ENCODE peak calls at places on chromosome 6, in seven cellular contexts. W, M, N, T, B, Z and Y are unnamed samples. For H3K4me1, the result is how much of the 10 kb centered on the place peaks cover.

GRCh38 chr6:55636406-55637102 is 57.6 kb upstream of the HMGCLL1 start:
- DNase-seq in B (no peak), T (no peak), M (no peak), Z (no peak), W (no peak), N (peak), Y (no peak)

GRCh38 chr6:146598785-146599405 is at the start of gene ADGB:
- DNase-seq in B (no peak), T (peak), M (peak), N (peak), Z (peak), W (peak), Y (no peak)

GRCh38 chr6:16688984-16689636 is 72.2 kb downstream of the ATXN1 start:
- DNase-seq in N (peak), M (no peak), T (no peak), B (no peak), W (no peak), Z (no peak), Y (no peak)

GRCh38 chr6:158411998-158412397 is 99.7 kb downstream of the TULP4 start:
- DNase-seq in N (no peak), Z (no peak), W (no peak), B (no peak), T (no peak), M (no peak), Y (no peak)

GRCh38 chr6:140602431-140602836 is 1228.0 kb upstream of the CITED2 start:
- DNase-seq in M (no peak), T (no peak), W (no peak), Z (no peak), N (no peak), B (no peak), Y (no peak)

GRCh38 chr6:5723905-5724691 is 282.6 kb downstream of the NRN1 start:
- DNase-seq in T (no peak), Z (no peak), M (peak), B (no peak), W (no peak), N (no peak), Y (no peak)

GRCh38 chr6:107543567-107543966 is 53.6 kb downstream of the SOBP start:
- DNase-seq in Z (no peak), B (no peak), W (no peak), T (no peak), N (no peak), M (no peak), Y (no peak)

GRCh38 chr6:125950293-125950692 is 6.3 kb upstream of the HINT3 start:
- DNase-seq in W (no peak), N (peak), M (no peak), Z (no peak), B (no peak), T (no peak), Y (no peak)

GRCh38 chr6:106614592-106615301 is 14.6 kb downstream of the RTN4IP1 start:
- DNase-seq in N (no peak), M (no peak), B (no peak), Z (no peak), W (no peak), T (no peak), Y (no peak)

GRCh38 chr6:10659697-10660348 is 34.6 kb downstream of the C6orf52 start:
- DNase-seq in N (no peak), T (peak), M (no peak), W (peak), Z (no peak), B (no peak), Y (no peak)

GRCh38 chr6:31122803-31123706 is 2.8 kb upstream of the CDSN start:
- DNase-seq in N (peak), B (no peak), Z (peak), T (no peak), W (peak), M (peak), Y (peak)

DNA sequence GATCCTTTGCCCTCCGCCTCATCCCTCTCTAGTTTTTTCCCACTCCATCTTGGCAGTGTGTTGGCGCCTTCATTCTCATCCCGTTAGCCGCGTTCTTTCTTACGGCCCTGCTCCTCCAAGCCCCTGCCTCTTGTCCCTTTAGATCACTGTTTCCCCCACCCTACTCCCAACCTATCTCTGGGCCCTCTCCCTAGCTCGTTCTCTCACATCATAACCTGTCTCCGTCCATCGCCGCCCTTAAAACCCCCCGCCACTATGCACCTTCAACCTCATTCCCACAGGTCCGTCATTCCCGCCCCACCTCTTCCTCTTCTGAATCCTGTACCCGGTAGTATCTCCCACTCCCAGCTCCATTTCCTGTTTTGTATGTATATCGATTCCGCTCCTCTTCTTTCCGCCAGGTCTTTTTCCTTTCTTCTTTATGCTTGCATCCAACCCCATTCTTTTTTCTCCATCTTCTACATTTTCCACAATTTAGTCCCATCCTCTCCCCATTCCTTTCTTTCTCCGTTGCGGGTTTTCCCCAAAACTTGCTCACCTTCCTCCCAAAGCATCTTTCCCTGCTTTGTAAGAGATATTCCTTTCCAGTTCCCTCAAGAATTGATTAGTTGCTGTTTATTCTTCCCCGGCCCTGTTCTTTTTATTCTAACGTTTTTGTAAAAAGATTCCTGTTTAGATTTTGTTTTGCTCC is 671 bp downstream of the EFHC1 start:
- DNase-seq in M (no peak), B (no peak), N (peak), W (no peak), Z (no peak), T (peak), Y (no peak)
- TF ChIP-seq POLR2A in M (no peak), B (no peak), N (no peak), W (no peak), Z (no peak), T (no peak), Y (no peak)

GRCh38 chr6:156953125-156953477 is 175.9 kb downstream of the ARID1B start:
- DNase-seq in B (no peak), W (no peak), M (no peak), Z (no peak), T (no peak), N (no peak), Y (no peak)

GRCh38 chr6:156950084-156950483 is 172.9 kb downstream of the ARID1B start:
- DNase-seq in Z (no peak), B (no peak), T (no peak), W (no peak), N (no peak), M (no peak), Y (no peak)

GRCh38 chr6:156953478-156954146 is 176.4 kb downstream of the ARID1B start:
- DNase-seq in B (no peak), N (peak), W (no peak), T (no peak), Z (no peak), M (no peak), Y (peak)

GRCh38 chr6:156954191-156954590 is 177.0 kb downstream of the ARID1B start:
- DNase-seq in B (no peak), W (no peak), M (no peak), N (peak), T (no peak), Z (no peak), Y (no peak)

DNA sequence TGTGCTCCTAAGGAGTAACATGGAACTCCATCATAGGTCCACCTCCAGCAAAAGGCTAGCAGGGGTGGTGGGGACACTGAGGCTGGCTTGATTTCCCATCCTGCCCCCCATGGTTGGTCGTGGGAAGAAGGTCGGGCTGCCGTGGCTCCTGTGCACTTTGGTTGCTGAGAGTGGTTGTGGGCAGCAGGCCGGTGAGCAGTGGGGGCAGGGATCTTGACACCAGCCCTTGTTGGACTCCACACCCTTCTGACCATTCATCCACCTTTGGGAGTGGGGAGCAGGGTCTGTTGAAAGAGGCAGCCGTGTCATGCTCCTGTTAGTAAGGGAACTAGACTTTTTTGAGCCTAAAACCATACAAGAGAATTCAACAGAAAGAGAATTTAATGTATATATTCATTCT is 175.2 kb downstream of the ARID1B start:
- DNase-seq in W (no peak), B (no peak), N (no peak), Z (no peak), T (no peak), M (no peak), Y (no peak)
- H3K4me1 ChIP-seq in W (half or more), B (under half), N (under half), Z (under half), T (under half), M (under half), Y (under half)

GRCh38 chr6:48994811-48995210 is 468.2 kb downstream of the MMUT start:
- DNase-seq in T (no peak), B (no peak), M (no peak), N (no peak), W (no peak), Z (no peak), Y (no peak)
- TF ChIP-seq CTCF in T (peak), B (no peak), M (no peak), N (no peak), W (no peak), Z (no peak), Y (no peak)

GRCh38 chr6:159701413-159701999 is 8.5 kb upstream of the SOD2 start:
- DNase-seq in Z (no peak), T (no peak), B (no peak), M (no peak), W (no peak), N (peak), Y (peak)
- TF ChIP-seq POLR2A in Z (no peak), T (no peak), B (no peak), M (no peak), W (no peak), N (no peak), Y (no peak)

GRCh38 chr6:38027685-38028373 is 208.3 kb downstream of the ZFAND3 start:
- DNase-seq in W (no peak), B (no peak), M (no peak), Z (no peak), N (no peak), T (no peak), Y (no peak)

GRCh38 chr6:38035478-38035877 is 216.0 kb downstream of the ZFAND3 start:
- DNase-seq in T (no peak), N (no peak), M (no peak), W (no peak), B (no peak), Z (no peak), Y (no peak)

GRCh38 chr6:38034269-38034914 is 214.9 kb downstream of the ZFAND3 start:
- DNase-seq in W (no peak), B (no peak), N (peak), T (no peak), Z (no peak), M (no peak), Y (no peak)

GRCh38 chr6:38030380-38030779 is 210.9 kb downstream of the ZFAND3 start:
- DNase-seq in M (no peak), N (no peak), B (no peak), Z (no peak), T (no peak), W (no peak), Y (no peak)

GRCh38 chr6:38033442-38033982 is 214.0 kb downstream of the ZFAND3 start:
- DNase-seq in N (no peak), T (no peak), M (no peak), W (no peak), Z (no peak), B (no peak), Y (no peak)
- H3K4me1 ChIP-seq in N (under half), T (under half), M (under half), W (half or more), Z (under half), B (under half), Y (under half)